ENCODE peak calls at places on chromosomes 11 and 22, in nine cellular contexts. A is colonic mucosa, B is right atrium auricular region, V is AG04450, W is neural crest cell, M is osteocyte, Z is brain microvascular endothelial cell, U is fibroblast of pulmonary artery, S is WTC11. J is an unnamed sample.

GRCh38 chr11:795638-796564 is 2.2 kb downstream of the SLC25A22 start:
- DNase-seq in A (peak), B (peak), V (peak), W (no peak), M (peak), Z (peak), U (peak), S (no peak), J (peak)

GRCh38 chr11:45468265-45468856 is 182.2 kb upstream of the SYT13 start:
- DNase-seq in A (no peak), B (no peak), V (no peak), W (no peak), M (no peak), Z (peak), U (peak), S (no peak), J (no peak)

GRCh38 chr11:860238-861104 is 17.8 kb downstream of the TSPAN4 start:
- DNase-seq in A (no peak), B (no peak), V (no peak), W (no peak), M (no peak), Z (no peak), U (no peak), S (no peak), J (no peak)

GRCh38 chr11:57386178-57386945 is 4.1 kb downstream of the PRG2 start:
- DNase-seq in A (no peak), B (no peak), V (no peak), W (no peak), M (no peak), Z (no peak), U (no peak), S (no peak), J (no peak)

GRCh38 chr11:79472736-79473536 is 32.1 kb upstream of the TENM4 start:
- DNase-seq in A (no peak), B (no peak), V (no peak), W (no peak), M (no peak), Z (no peak), U (no peak), S (peak), J (no peak)

GRCh38 chr11:86990079-86990478 is 34.9 kb upstream of the FZD4 start:
- DNase-seq in A (no peak), B (no peak), V (no peak), W (no peak), M (no peak), Z (no peak), U (no peak), S (no peak), J (no peak)

GRCh38 chr11:87368876-87369480 is 331.2 kb downstream of the TMEM135 start:
- DNase-seq in A (no peak), B (no peak), V (no peak), W (no peak), M (no peak), Z (no peak), U (no peak), S (no peak), J (no peak)

GRCh38 chr11:113690619-113691569 is 15.2 kb downstream of the TMPRSS5 start:
- DNase-seq in A (peak), B (no peak), V (no peak), W (peak), M (peak), Z (peak), U (peak), S (peak), J (peak)

GRCh38 chr22:44130076-44130711 is 50.5 kb upstream of the PARVG start:
- DNase-seq in A (no peak), B (no peak), V (no peak), W (no peak), M (no peak), Z (no peak), U (peak), S (no peak), J (no peak)

GRCh38 chr11:93986716-93987115 is 34.4 kb upstream of the HEPHL1 start:
- DNase-seq in A (no peak), B (no peak), V (no peak), W (no peak), M (no peak), Z (no peak), U (peak), S (no peak), J (peak)

GRCh38 chr11:126695293-126695692 is 305.3 kb downstream of the KIRREL3 start:
- DNase-seq in A (no peak), B (no peak), V (no peak), W (no peak), M (no peak), Z (no peak), U (no peak), S (no peak), J (no peak)

GRCh38 chr11:42315267-42315666 is 855.8 kb upstream of the LRRC4C start:
- DNase-seq in A (no peak), B (no peak), V (no peak), W (no peak), M (no peak), Z (peak), U (peak), S (no peak), J (no peak)

GRCh38 chr22:44309647-44310046 is 3.1 kb downstream of the SHISAL1 start:
- DNase-seq in A (no peak), B (no peak), V (no peak), W (no peak), M (no peak), Z (no peak), U (peak), S (no peak), J (no peak)

GRCh38 chr11:92440701-92441338 is 216.2 kb downstream of the FAT3 start:
- DNase-seq in A (no peak), B (no peak), V (no peak), W (no peak), M (no peak), Z (no peak), U (no peak), S (no peak), J (no peak)

GRCh38 chr11:63612181-63612580 is 2.1 kb downstream of the PLAAT3 start:
- DNase-seq in A (no peak), B (no peak), V (no peak), W (no peak), M (no peak), Z (no peak), U (no peak), S (no peak), J (no peak)

GRCh38 chr11:56917708-56918450 is 70.8 kb upstream of the OR5AK2 start:
- DNase-seq in A (no peak), B (no peak), V (no peak), W (no peak), M (no peak), Z (no peak), U (peak), S (no peak), J (no peak)

GRCh38 chr22:50151571-50152537 is 18.7 kb upstream of the PANX2 start:
- DNase-seq in A (no peak), B (no peak), V (no peak), W (no peak), M (no peak), Z (no peak), U (no peak), S (peak), J (no peak)

GRCh38 chr22:27879923-27880322 is 39.1 kb downstream of the PITPNB start:
- DNase-seq in A (no peak), B (no peak), V (no peak), W (peak), M (no peak), Z (peak), U (peak), S (no peak), J (peak)

GRCh38 chr22:45424241-45424731 is 10.8 kb downstream of the RIBC2 start:
- DNase-seq in A (no peak), B (peak), V (no peak), W (no peak), M (peak), Z (no peak), U (no peak), S (no peak), J (peak)

GRCh38 chr11:17985517-17985916 is 27.3 kb downstream of the SERGEF start:
- DNase-seq in A (no peak), B (no peak), V (no peak), W (no peak), M (no peak), Z (no peak), U (peak), S (no peak), J (peak)

GRCh38 chr11:112134473-112134872 is 29.4 kb downstream of the IL18 start:
- DNase-seq in A (peak), B (no peak), V (no peak), W (no peak), M (no peak), Z (no peak), U (no peak), S (no peak), J (no peak)

GRCh38 chr11:65576867-65577755 is 1.3 kb downstream of the EHBP1L1 start:
- DNase-seq in A (peak), B (peak), V (no peak), W (no peak), M (no peak), Z (no peak), U (peak), S (no peak), J (peak)

GRCh38 chr11:64537876-64538275 is 53.1 kb upstream of the SLC22A12 start:
- DNase-seq in A (no peak), B (no peak), V (no peak), W (no peak), M (no peak), Z (no peak), U (no peak), S (no peak), J (no peak)

GRCh38 chr11:82523141-82523540 is 210.5 kb downstream of the FAM181B start:
- DNase-seq in A (no peak), B (no peak), V (no peak), W (no peak), M (no peak), Z (no peak), U (no peak), S (peak), J (no peak)

GRCh38 chr11:75946531-75947530 is 131.8 kb downstream of the UVRAG start:
- DNase-seq in A (peak), B (no peak), V (no peak), W (no peak), M (no peak), Z (peak), U (peak), S (no peak), J (no peak)

GRCh38 chr22:45564349-45565030 is 61.8 kb downstream of the FBLN1 start:
- DNase-seq in A (no peak), B (no peak), V (no peak), W (no peak), M (no peak), Z (no peak), U (no peak), S (no peak), J (no peak)

GRCh38 chr11:2298795-2299747 is 2.6 kb downstream of the C11orf21 start:
- DNase-seq in A (peak), B (peak), V (no peak), W (no peak), M (peak), Z (no peak), U (no peak), S (peak), J (peak)

GRCh38 chr22:47030143-47030641 is 267.7 kb downstream of the TBC1D22A start:
- DNase-seq in A (no peak), B (no peak), V (no peak), W (no peak), M (no peak), Z (peak), U (no peak), S (no peak), J (no peak)

GRCh38 chr22:47139790-47140119 is 377.3 kb downstream of the TBC1D22A start:
- DNase-seq in A (no peak), B (no peak), V (no peak), W (no peak), M (no peak), Z (no peak), U (no peak), S (no peak), J (no peak)

GRCh38 chr11:29343465-29344333 is 673.1 kb downstream of the KCNA4 start:
- DNase-seq in A (peak), B (no peak), V (no peak), W (peak), M (peak), Z (peak), U (peak), S (peak), J (peak)

GRCh38 chr22:33510429-33510904 is 409.8 kb downstream of the LARGE1 start:
- DNase-seq in A (no peak), B (no peak), V (no peak), W (no peak), M (no peak), Z (no peak), U (no peak), S (no peak), J (no peak)

GRCh38 chr11:48384670-48385069 is 18.4 kb upstream of the OR4C5 start:
- DNase-seq in A (no peak), B (no peak), V (no peak), W (no peak), M (no peak), Z (no peak), U (no peak), S (no peak), J (no peak)

GRCh38 chr11:130211144-130211543 is 51.6 kb downstream of the ST14 start:
- DNase-seq in A (peak), B (no peak), V (no peak), W (no peak), M (peak), Z (no peak), U (no peak), S (no peak), J (no peak)

GRCh38 chr11:35111171-35112055 is 27.6 kb upstream of the CD44 start:
- DNase-seq in A (peak), B (no peak), V (peak), W (no peak), M (no peak), Z (peak), U (peak), S (no peak), J (peak)

GRCh38 chr11:18720811-18721575 is 5.0 kb downstream of the IGSF22 start:
- DNase-seq in A (peak), B (peak), V (no peak), W (peak), M (peak), Z (peak), U (peak), S (peak), J (peak)

GRCh38 chr11:78926633-78927347 is 352.1 kb upstream of the NARS2 start:
- DNase-seq in A (no peak), B (no peak), V (peak), W (no peak), M (no peak), Z (no peak), U (peak), S (no peak), J (no peak)

GRCh38 chr11:47918882-47919495 is 61.4 kb upstream of the PTPRJ start:
- DNase-seq in A (no peak), B (no peak), V (no peak), W (no peak), M (no peak), Z (no peak), U (peak), S (no peak), J (no peak)

GRCh38 chr11:78416285-78417174 is 1.1 kb downstream of the GAB2 start:
- DNase-seq in A (peak), B (peak), V (peak), W (peak), M (peak), Z (peak), U (peak), S (peak), J (peak)

GRCh38 chr11:8138526-8138925 is 30.3 kb downstream of the RIC3 start:
- DNase-seq in A (no peak), B (no peak), V (no peak), W (no peak), M (no peak), Z (no peak), U (no peak), S (no peak), J (no peak)
- TF ChIP-seq CTCF in A (no peak), B (no peak), V (no peak), W (no peak), M (no peak), Z (no peak), U (no peak), S (no peak), J (no peak)

GRCh38 chr22:22060200-22061084 is 77.9 kb upstream of the TOP3B start:
- DNase-seq in A (peak), B (no peak), V (no peak), W (peak), M (no peak), Z (peak), U (peak), S (peak), J (peak)
- TF ChIP-seq CTCF in A (peak), B (peak), V (peak), W (peak), M (peak), Z (peak), U (peak), S (peak), J (peak)

DNA sequence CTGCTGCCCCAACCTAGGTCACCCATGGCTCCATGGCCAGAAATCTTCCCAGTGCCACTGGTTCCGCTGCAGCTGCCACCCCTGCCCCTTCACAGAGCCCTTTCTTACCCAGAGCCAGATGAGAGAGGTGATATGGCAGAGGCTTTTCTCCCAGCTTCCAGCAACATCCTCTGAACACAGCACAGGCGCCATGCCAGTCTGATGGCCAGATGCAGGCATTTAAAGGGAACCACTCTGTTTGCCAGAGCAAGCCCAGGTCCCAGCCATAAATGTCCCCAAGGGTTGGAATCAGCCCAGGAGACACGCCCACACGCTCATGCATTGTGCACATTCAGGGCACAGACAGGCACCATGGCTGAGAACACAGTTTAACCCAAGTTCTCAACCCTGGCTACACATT is 114.2 kb upstream of the CSNK2A3 start:
- DNase-seq in A (peak), B (no peak), V (no peak), W (no peak), M (no peak), Z (no peak), U (no peak), S (no peak), J (no peak)
- TF ChIP-seq CTCF in A (no peak), B (no peak), V (no peak), W (no peak), M (no peak), Z (no peak), U (no peak), S (no peak), J (no peak)

DNA sequence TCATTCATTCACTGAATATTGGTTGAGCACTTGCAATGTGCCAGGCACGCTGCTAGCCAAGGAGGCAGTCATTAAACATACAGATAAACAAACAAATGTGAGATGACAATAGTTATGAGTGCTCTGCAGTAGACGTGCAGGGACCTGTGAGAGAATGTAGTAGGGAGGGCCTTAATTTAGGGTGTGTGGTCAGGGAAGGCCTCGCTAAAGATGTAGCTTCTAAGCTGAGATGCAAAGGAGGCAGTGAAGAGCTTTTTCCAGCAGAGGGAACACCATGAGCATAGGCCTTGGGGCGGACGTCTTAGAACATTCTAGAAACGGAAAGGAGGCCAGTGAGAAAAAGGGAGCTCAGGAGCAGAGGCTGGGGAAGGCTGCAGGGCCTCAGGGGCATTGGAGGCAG is 789 bp upstream of the NCF4 start:
- DNase-seq in A (no peak), B (no peak), V (no peak), W (no peak), M (no peak), Z (no peak), U (no peak), S (no peak), J (no peak)
- TF ChIP-seq CTCF in A (no peak), B (no peak), V (no peak), W (no peak), M (no peak), Z (no peak), U (no peak), S (no peak), J (no peak)

GRCh38 chr11:74311352-74311926 is at the start of gene P4HA3:
- DNase-seq in A (peak), B (no peak), V (no peak), W (peak), M (peak), Z (peak), U (peak), S (peak), J (peak)
- TF ChIP-seq CTCF in A (no peak), B (peak), V (no peak), W (no peak), M (peak), Z (no peak), U (no peak), S (no peak), J (no peak)

DNA sequence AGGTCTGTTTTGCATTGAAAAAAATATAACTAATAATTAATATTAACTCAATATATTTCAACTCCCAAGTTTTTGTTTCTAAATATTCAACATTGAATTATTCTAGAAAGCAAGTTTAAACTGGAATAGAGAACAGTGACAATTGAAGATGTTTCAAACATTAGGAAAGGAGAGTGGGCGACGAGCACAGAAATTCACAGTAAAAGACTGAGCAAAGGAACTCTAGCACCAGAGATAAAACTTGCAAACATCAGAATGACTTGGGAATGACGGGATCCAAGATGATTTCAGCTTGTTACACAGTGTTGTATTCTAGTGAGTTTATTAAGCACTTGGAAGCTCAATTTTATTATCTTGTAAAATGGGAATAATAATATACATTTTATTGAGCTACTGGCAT is 56.6 kb upstream of the CNTN5 start:
- DNase-seq in A (no peak), B (no peak), V (no peak), W (no peak), M (no peak), Z (no peak), U (no peak), S (no peak), J (no peak)
- TF ChIP-seq CTCF in A (no peak), B (no peak), V (no peak), W (no peak), M (no peak), Z (no peak), U (no peak), S (no peak), J (no peak)

J was measured in Calu3.